ENCODE peak calls at places on chromosomes 4 and X, in five cellular contexts. One of them, this sample, is unnamed.

GRCh38 chr4:91838181-91838861 is 465.4 kb upstream of the GRID2 start:
- DNase-seq in RWPE1: no peak
- DNase-seq in hypothalamus: no peak
- DNase-seq in EL: no peak
- DNase-seq in progenitor cell of endocrine pancreas: no peak
- DNase-seq in this sample: no peak

GRCh38 chrX:39258331-39258730 is 457.1 kb downstream of the MID1IP1 start:
- DNase-seq in RWPE1: no peak
- DNase-seq in EL: no peak
- DNase-seq in hypothalamus: no peak
- DNase-seq in progenitor cell of endocrine pancreas: no peak
- DNase-seq in this sample: no peak

GRCh38 chr4:113952452-113953029 is 26.9 kb downstream of the ARSJ start:
- DNase-seq in EL: peak; percentile 58
- DNase-seq in hypothalamus: no peak
- DNase-seq in RWPE1: peak; percentile 35
- DNase-seq in progenitor cell of endocrine pancreas: peak; percentile 32
- DNase-seq in this sample: peak; percentile 64

GRCh38 chr4:109465065-109465464 is 31.4 kb downstream of the SEC24B start:
- DNase-seq in progenitor cell of endocrine pancreas: no peak
- DNase-seq in RWPE1: no peak
- DNase-seq in EL: no peak
- DNase-seq in hypothalamus: no peak
- DNase-seq in this sample: no peak

GRCh38 chr4:186217733-186218293 is 9.5 kb upstream of the KLKB1 start:
- DNase-seq in RWPE1: no peak
- DNase-seq in hypothalamus: no peak
- DNase-seq in EL: no peak
- DNase-seq in progenitor cell of endocrine pancreas: no peak
- DNase-seq in this sample: no peak

GRCh38 chr4:141499454-141499853 is 136.9 kb upstream of the IL15 start:
- DNase-seq in progenitor cell of endocrine pancreas: no peak
- DNase-seq in hypothalamus: no peak
- DNase-seq in EL: no peak
- DNase-seq in RWPE1: no peak
- DNase-seq in this sample: no peak

GRCh38 chr4:183996868-183997267 is 91.8 kb downstream of the STOX2 start:
- DNase-seq in RWPE1: no peak
- DNase-seq in progenitor cell of endocrine pancreas: no peak
- DNase-seq in hypothalamus: no peak
- DNase-seq in EL: peak; percentile 69
- DNase-seq in this sample: no peak

GRCh38 chr4:106996490-106996889 is 39.6 kb downstream of the DKK2 start:
- DNase-seq in RWPE1: no peak
- DNase-seq in EL: no peak
- DNase-seq in progenitor cell of endocrine pancreas: no peak
- DNase-seq in hypothalamus: no peak
- DNase-seq in this sample: no peak

GRCh38 chr4:3291411-3291968 is 1.3 kb upstream of the RGS12 start:
- DNase-seq in hypothalamus: no peak
- DNase-seq in progenitor cell of endocrine pancreas: no peak
- DNase-seq in EL: no peak
- DNase-seq in RWPE1: peak; percentile 16
- DNase-seq in this sample: no peak

GRCh38 chr4:138897818-138898226 is 117.8 kb upstream of the NOCT start:
- DNase-seq in RWPE1: no peak
- DNase-seq in hypothalamus: no peak
- DNase-seq in EL: peak; percentile 78
- DNase-seq in progenitor cell of endocrine pancreas: no peak
- DNase-seq in this sample: no peak